ENCODE peak calls at places on chromosome 7, in six cellular contexts. D is left ventricle myocardium inferior; Q is CD8-positive, alpha-beta memory T cell; N is HepG2; W is tibial artery; S is OCI-LY7. O is an unnamed sample. For H3K9me3, the result is how much of the 10 kb centered on the place peaks cover.

GRCh38 chr7:19106308-19107141 is 10.9 kb downstream of the TWIST1 start:
- DNase-seq in D (no peak), Q (no peak), N (no peak), W (no peak), S (no peak), O (no peak)

GRCh38 chr7:94939393-94939792 is 32.0 kb downstream of the PPP1R9A start:
- DNase-seq in D (no peak), Q (no peak), N (no peak), W (no peak), S (no peak), O (no peak)

GRCh38 chr7:134567368-134567767 is 18.5 kb downstream of the AKR1B15 start:
- DNase-seq in D (no peak), Q (no peak), N (no peak), W (no peak), S (no peak), O (no peak)

GRCh38 chr7:43108255-43109011 is 4.0 kb upstream of the HECW1 start:
- DNase-seq in D (peak), Q (no peak), N (peak), W (peak), S (peak), O (peak)

GRCh38 chr7:47453093-47454056 is 128.5 kb downstream of the TNS3 start:
- DNase-seq in D (peak), Q (no peak), N (no peak), W (peak), S (no peak), O (peak)

GRCh38 chr7:44258865-44259546 is 58.2 kb downstream of the YKT6 start:
- DNase-seq in D (no peak), Q (no peak), N (no peak), W (no peak), S (no peak), O (no peak)

GRCh38 chr7:139431459-139431858 is 52.0 kb downstream of the KLRG2 start:
- DNase-seq in D (no peak), Q (no peak), N (no peak), W (no peak), S (no peak), O (no peak)

GRCh38 chr7:92763636-92764423 is 72.5 kb downstream of the CDK6 start:
- DNase-seq in D (no peak), Q (no peak), N (peak), W (no peak), S (no peak), O (no peak)

GRCh38 chr7:2792856-2793487 is 51.1 kb downstream of the GNA12 start:
- DNase-seq in D (no peak), Q (no peak), N (no peak), W (no peak), S (no peak), O (no peak)

GRCh38 chr7:131293018-131293417 is 34.7 kb upstream of the MKLN1 start:
- DNase-seq in D (peak), Q (no peak), N (no peak), W (no peak), S (no peak), O (peak)

GRCh38 chr7:152647009-152647408 is 28.9 kb downstream of the XRCC2 start:
- DNase-seq in D (no peak), Q (no peak), N (no peak), W (no peak), S (no peak), O (no peak)

GRCh38 chr7:139915864-139916716 is 87.0 kb downstream of the TBXAS1 start:
- DNase-seq in D (no peak), Q (no peak), N (no peak), W (peak), S (peak), O (peak)

GRCh38 chr7:159026271-159027047 is 118.2 kb downstream of the VIPR2 start:
- DNase-seq in D (no peak), Q (no peak), N (no peak), W (peak), S (no peak), O (no peak)

GRCh38 chr7:27303021-27303420 is 60.4 kb downstream of the EVX1 start:
- DNase-seq in D (no peak), Q (no peak), N (no peak), W (no peak), S (no peak), O (no peak)

GRCh38 chr7:19984231-19984632 is 210.8 kb upstream of the TMEM196 start:
- DNase-seq in D (no peak), Q (no peak), N (no peak), W (no peak), S (peak), O (no peak)

GRCh38 chr7:98472391-98473002 is 71.6 kb upstream of the BAIAP2L1 start:
- DNase-seq in D (no peak), Q (no peak), N (no peak), W (no peak), S (no peak), O (no peak)

GRCh38 chr7:115933463-115933862 is 97.1 kb downstream of the TFEC start:
- DNase-seq in D (no peak), Q (no peak), N (no peak), W (no peak), S (no peak), O (no peak)

GRCh38 chr7:72196176-72196575 is 216.0 kb downstream of the CALN1 start:
- DNase-seq in D (no peak), Q (no peak), N (no peak), W (no peak), S (no peak), O (no peak)

GRCh38 chr7:28102778-28103177 is 77.8 kb downstream of the JAZF1 start:
- DNase-seq in D (no peak), Q (no peak), N (peak), W (no peak), S (no peak), O (no peak)

GRCh38 chr7:47654672-47655340 is 72.9 kb upstream of the TNS3 start:
- DNase-seq in D (no peak), Q (no peak), N (no peak), W (no peak), S (no peak), O (no peak)

GRCh38 chr7:113504142-113504541 is 385.8 kb upstream of the SMIM30 start:
- DNase-seq in D (no peak), Q (no peak), N (no peak), W (no peak), S (no peak), O (no peak)

GRCh38 chr7:142583424-142583823 is 165.8 kb upstream of the PRSS1 start:
- DNase-seq in D (no peak), Q (no peak), N (no peak), W (no peak), S (no peak), O (no peak)

GRCh38 chr7:8037151-8037550 is 68.6 kb downstream of the GLCCI1 start:
- DNase-seq in D (no peak), Q (no peak), N (no peak), W (no peak), S (no peak), O (no peak)

GRCh38 chr7:6385110-6385792 is 62.5 kb downstream of the DAGLB start:
- DNase-seq in D (no peak), Q (no peak), N (peak), W (no peak), S (no peak), O (no peak)

GRCh38 chr7:128347573-128348147 is 4.0 kb upstream of the RBM28 start:
- DNase-seq in D (peak), Q (no peak), N (peak), W (no peak), S (peak), O (no peak)

GRCh38 chr7:87810726-87811125 is 65.4 kb downstream of the SLC25A40 start:
- DNase-seq in D (no peak), Q (no peak), N (no peak), W (no peak), S (no peak), O (no peak)

GRCh38 chr7:2309889-2310331 is 4.3 kb downstream of the SNX8 start:
- DNase-seq in D (no peak), Q (no peak), N (peak), W (no peak), S (no peak), O (no peak)

GRCh38 chr7:27147211-27148030 is at the start of gene HOXA6:
- DNase-seq in D (no peak), Q (no peak), N (no peak), W (peak), S (no peak), O (no peak)

GRCh38 chr7:135712182-135712782 is 15.7 kb downstream of the SLC13A4 start:
- DNase-seq in D (no peak), Q (no peak), N (no peak), W (no peak), S (peak), O (no peak)

GRCh38 chr7:44309271-44310091 is 15.9 kb downstream of the CAMK2B start:
- DNase-seq in D (peak), Q (no peak), N (peak), W (no peak), S (no peak), O (no peak)

GRCh38 chr7:123650595-123650994 is 5.1 kb upstream of the LMOD2 start:
- DNase-seq in D (no peak), Q (no peak), N (no peak), W (no peak), S (no peak), O (no peak)

GRCh38 chr7:115015619-115016018 is 93.7 kb downstream of the MDFIC start:
- DNase-seq in D (no peak), Q (no peak), N (no peak), W (no peak), S (no peak), O (no peak)

GRCh38 chr7:141268614-141269013 is 194.8 kb downstream of the TMEM178B start:
- DNase-seq in D (no peak), Q (no peak), N (peak), W (no peak), S (no peak), O (no peak)

GRCh38 chr7:150769768-150770167 is 30.4 kb downstream of the TMEM176B start:
- DNase-seq in D (no peak), Q (no peak), N (no peak), W (no peak), S (no peak), O (no peak)

GRCh38 chr7:78020131-78020873 is 221.7 kb downstream of the PHTF2 start:
- DNase-seq in D (no peak), Q (no peak), N (peak), W (peak), S (peak), O (peak)

GRCh38 chr7:37442268-37442667 is 6.4 kb downstream of the ELMO1 start:
- DNase-seq in D (no peak), Q (no peak), N (no peak), W (no peak), S (no peak), O (no peak)

GRCh38 chr7:28435152-28435551 is 22.8 kb downstream of the CREB5 start:
- DNase-seq in D (no peak), Q (no peak), N (no peak), W (no peak), S (no peak), O (no peak)

GRCh38 chr7:1367501-1367900 is 91.8 kb downstream of the MICALL2 start:
- DNase-seq in D (no peak), Q (no peak), N (no peak), W (no peak), S (no peak), O (no peak)

GRCh38 chr7:151795168-151795754 is 81.7 kb downstream of the PRKAG2 start:
- DNase-seq in D (peak), Q (peak), N (no peak), W (no peak), S (no peak), O (no peak)

GRCh38 chr7:17769918-17770317 is 170.4 kb downstream of the SNX13 start:
- DNase-seq in D (peak), Q (peak), N (peak), W (no peak), S (peak), O (no peak)

DNA sequence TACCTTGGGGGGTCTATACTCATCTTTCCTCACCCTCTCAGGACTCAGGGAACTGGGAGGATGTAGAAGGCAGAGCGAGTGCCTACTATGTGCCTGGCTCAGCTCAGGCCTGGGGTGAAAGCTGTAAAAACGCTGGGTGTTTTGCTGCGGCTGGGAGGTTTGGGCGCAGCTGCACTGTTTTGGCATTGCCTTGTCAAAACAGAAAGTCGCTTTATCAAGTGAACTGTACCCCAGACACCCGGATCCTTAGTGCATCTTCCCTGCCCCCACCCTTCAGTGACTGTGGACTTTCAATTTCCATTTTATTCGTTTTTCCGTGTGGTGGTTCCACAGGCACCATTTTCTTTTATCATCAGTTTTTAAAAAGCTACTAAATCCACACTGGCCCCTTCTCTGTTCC is 86.7 kb upstream of the ZNF716 start:
- DNase-seq in D (no peak), Q (no peak), N (no peak), W (no peak), S (no peak), O (no peak)
- H3K9me3 ChIP-seq in D (under half), Q (under half), N (half or more), W (under half), S (under half), O (under half)

GRCh38 chr7:12217311-12217710 is 6.2 kb downstream of the TMEM106B start:
- DNase-seq in D (no peak), Q (no peak), N (no peak), W (no peak), S (no peak), O (no peak)

GRCh38 chr7:12207046-12207445 is 4.0 kb upstream of the TMEM106B start:
- DNase-seq in D (no peak), Q (no peak), N (no peak), W (no peak), S (no peak), O (no peak)

GRCh38 chr7:12210179-12211053 is 678 bp upstream of the TMEM106B start:
- DNase-seq in D (peak), Q (no peak), N (peak), W (no peak), S (no peak), O (no peak)

GRCh38 chr7:12212051-12212485 is 974 bp downstream of the TMEM106B start:
- DNase-seq in D (no peak), Q (no peak), N (peak), W (no peak), S (no peak), O (no peak)

DNA sequence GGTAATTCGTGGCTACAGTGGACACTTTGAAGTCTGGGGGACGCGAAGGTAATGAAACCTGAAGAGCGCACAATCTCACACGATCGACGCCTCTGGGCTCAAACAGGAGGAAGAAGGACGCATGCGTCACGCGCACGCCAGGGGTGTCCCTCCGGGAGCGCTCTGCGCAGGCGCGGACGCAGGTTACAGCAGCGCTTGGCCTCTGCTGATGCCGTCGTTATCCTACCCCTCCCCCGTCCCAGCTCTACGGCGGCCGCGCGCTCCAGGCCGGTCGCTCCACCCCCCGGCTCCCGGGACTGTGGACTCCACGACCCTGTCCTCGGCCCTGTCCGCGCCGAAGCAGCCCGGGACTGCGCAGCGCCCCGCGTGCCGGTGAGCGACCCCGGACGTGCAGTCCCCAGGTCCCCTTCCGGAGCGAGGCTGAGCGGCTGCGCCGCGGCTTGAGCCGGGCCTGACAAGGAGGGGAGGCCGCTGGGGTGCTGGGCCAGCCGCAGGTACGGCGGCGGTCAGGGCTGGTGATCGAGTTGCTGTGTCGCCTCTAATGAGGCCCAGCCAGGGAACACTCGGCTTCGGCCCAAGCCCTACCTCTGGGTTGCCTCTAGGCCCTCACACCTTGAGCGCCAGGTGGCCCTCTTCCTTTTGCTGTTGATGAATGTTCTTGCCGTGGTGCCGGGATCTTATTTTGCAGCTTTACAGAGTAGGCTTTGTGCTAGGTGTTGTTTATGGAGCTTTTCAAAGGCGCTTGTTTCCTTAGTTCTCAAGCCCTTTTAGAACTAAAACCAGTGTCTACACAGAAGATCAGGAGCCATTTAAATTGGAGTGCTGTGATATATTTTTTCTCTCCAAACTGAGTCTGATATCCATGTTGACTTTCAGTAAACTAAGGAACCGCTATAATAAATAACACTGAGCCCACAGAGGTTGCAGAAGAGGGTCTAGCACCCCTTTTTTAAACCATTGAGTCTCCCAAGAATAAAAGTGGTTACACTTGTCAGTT is at the start of gene TMEM106B:
- DNase-seq in D (peak), Q (peak), N (peak), W (peak), S (peak), O (peak)
- H3K9me3 ChIP-seq in D (under half), Q (under half), N (under half), W (under half), S (under half), O (under half)

DNA sequence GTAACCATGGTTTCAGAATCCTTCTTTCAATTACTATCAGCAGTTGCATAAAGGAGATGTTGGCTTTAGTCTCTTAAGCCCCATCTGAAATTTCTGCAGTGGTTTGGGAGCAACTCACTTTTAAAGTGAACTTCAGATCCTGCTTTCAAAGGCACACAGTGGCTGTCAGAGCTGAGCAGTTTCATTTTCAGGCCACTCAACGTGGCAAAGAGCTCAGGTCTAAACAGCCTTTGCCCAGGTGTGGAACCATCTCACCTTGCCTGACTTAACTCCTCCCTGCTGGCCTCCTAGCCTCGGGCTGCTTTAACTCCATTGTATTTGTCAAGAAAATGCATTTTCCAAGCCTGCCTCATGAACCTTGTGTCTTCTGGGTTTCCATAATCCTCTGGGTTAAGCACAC is 197.5 kb upstream of the KMT2E start:
- DNase-seq in D (no peak), Q (no peak), N (no peak), W (no peak), S (no peak), O (no peak)
- H3K9me3 ChIP-seq in D (under half), Q (under half), N (under half), W (under half), S (under half), O (under half)

GRCh38 chr7:266851-267840 is 22.8 kb upstream of the FOXL3 start:
- DNase-seq in D (no peak), Q (no peak), N (peak), W (no peak), S (no peak), O (no peak)

GRCh38 chr7:265998-266850 is 23.7 kb upstream of the FOXL3 start:
- DNase-seq in D (no peak), Q (no peak), N (no peak), W (no peak), S (no peak), O (no peak)

GRCh38 chr7:262251-262572 is 27.8 kb upstream of the FOXL3 start:
- DNase-seq in D (peak), Q (no peak), N (no peak), W (peak), S (no peak), O (no peak)

GRCh38 chr7:265192-265997 is 24.6 kb upstream of the FOXL3 start:
- DNase-seq in D (no peak), Q (no peak), N (no peak), W (no peak), S (no peak), O (no peak)

DNA sequence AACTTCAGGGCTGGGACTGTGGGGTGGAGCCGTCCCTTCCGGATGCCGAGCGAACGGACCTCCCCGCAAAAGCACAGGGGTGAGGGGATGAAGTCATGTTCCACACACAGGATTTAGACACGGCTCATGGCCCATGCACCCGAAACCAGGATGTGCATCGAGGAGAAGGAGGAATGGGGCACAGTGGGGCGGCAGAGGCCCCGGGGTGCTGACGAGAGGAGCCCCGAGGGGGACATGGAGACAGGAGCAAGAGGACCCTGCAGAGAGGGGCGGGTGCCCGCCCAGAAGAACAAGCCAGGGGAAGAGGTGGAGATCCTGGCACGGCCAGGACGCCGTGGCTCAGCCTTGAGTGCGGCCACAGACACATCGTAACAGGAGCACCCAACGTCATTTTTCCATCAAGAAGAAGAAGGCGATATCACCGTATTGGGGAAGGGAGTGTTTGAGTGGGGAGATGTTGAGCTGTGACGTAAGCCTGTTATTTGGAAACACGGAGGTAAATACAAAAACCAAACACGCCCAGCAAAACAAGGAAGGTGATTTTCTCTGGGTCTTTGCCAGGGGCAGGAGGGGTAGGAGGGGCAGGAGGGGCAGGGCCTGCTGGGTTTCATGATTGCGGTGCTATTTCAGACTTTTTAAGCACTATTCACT is 25.3 kb upstream of the FOXL3 start:
- DNase-seq in D (no peak), Q (no peak), N (no peak), W (no peak), S (no peak), O (no peak)
- H3K9me3 ChIP-seq in D (under half), Q (under half), N (under half), W (under half), S (under half), O (under half)